ENCODE peak calls at places on chromosome 22, in seven cellular contexts. One of them, this sample, is unnamed.

GRCh38 chr22:32564170-32565001 is 89.8 kb downstream of the FBXO7 start:
- DNase-seq in ovary: no peak
- DNase-seq in A549: no peak
- DNase-seq in sigmoid colon: peak; percentile 59
- DNase-seq in stomach: no peak
- DNase-seq in K562: no peak
- DNase-seq in H1: no peak
- DNase-seq in this sample: no peak

GRCh38 chr22:23216331-23217170 is 36.2 kb downstream of the BCR start:
- DNase-seq in sigmoid colon: no peak
- DNase-seq in A549: no peak
- DNase-seq in K562: peak; percentile 66
- DNase-seq in ovary: no peak
- DNase-seq in H1: no peak
- DNase-seq in stomach: no peak
- DNase-seq in this sample: peak; percentile 92

GRCh38 chr22:45201678-45202332 is 38.1 kb downstream of the NUP50 start:
- DNase-seq in stomach: no peak
- DNase-seq in K562: no peak
- DNase-seq in H1: peak; percentile 37
- DNase-seq in A549: no peak
- DNase-seq in sigmoid colon: peak; percentile 58
- DNase-seq in ovary: no peak
- DNase-seq in this sample: no peak

GRCh38 chr22:16957781-16958180 is 50.2 kb downstream of the GAB4 start:
- DNase-seq in H1: peak; percentile 14
- DNase-seq in A549: no peak
- DNase-seq in K562: peak; percentile 6
- DNase-seq in sigmoid colon: no peak
- DNase-seq in ovary: no peak
- DNase-seq in stomach: no peak
- DNase-seq in this sample: no peak

GRCh38 chr22:46175631-46176030 is 25.3 kb downstream of the PPARA start:
- DNase-seq in K562: no peak
- DNase-seq in A549: no peak
- DNase-seq in ovary: no peak
- DNase-seq in sigmoid colon: no peak
- DNase-seq in stomach: no peak
- DNase-seq in H1: no peak
- DNase-seq in this sample: no peak

GRCh38 chr22:27436591-27436990 is 365.0 kb downstream of the MN1 start:
- DNase-seq in K562: no peak
- DNase-seq in A549: no peak
- DNase-seq in stomach: no peak
- DNase-seq in ovary: no peak
- DNase-seq in H1: no peak
- DNase-seq in sigmoid colon: no peak
- DNase-seq in this sample: no peak

GRCh38 chr22:32426881-32427280 is 14.8 kb upstream of the RTCB start:
- DNase-seq in K562: no peak
- DNase-seq in stomach: no peak
- DNase-seq in A549: no peak
- DNase-seq in ovary: no peak
- DNase-seq in H1: no peak
- DNase-seq in sigmoid colon: no peak
- DNase-seq in this sample: no peak

GRCh38 chr22:41343717-41344116 is 38.0 kb upstream of the TEF start:
- DNase-seq in sigmoid colon: no peak
- DNase-seq in A549: no peak
- DNase-seq in H1: no peak
- DNase-seq in stomach: no peak
- DNase-seq in K562: no peak
- DNase-seq in ovary: no peak
- DNase-seq in this sample: no peak

GRCh38 chr22:50425179-50425916 is 49.5 kb downstream of the SBF1 start:
- DNase-seq in sigmoid colon: no peak
- DNase-seq in stomach: no peak
- DNase-seq in H1: no peak
- DNase-seq in ovary: no peak
- DNase-seq in A549: no peak
- DNase-seq in K562: no peak
- DNase-seq in this sample: no peak

GRCh38 chr22:20204821-20205220 is 54.0 kb upstream of the CCDC188 start:
- DNase-seq in A549: no peak
- DNase-seq in H1: no peak
- DNase-seq in ovary: no peak
- DNase-seq in K562: no peak
- DNase-seq in sigmoid colon: no peak
- DNase-seq in stomach: no peak
- DNase-seq in this sample: no peak

GRCh38 chr22:19991645-19992451 is 24.8 kb downstream of the ARVCF start:
- DNase-seq in stomach: no peak
- DNase-seq in sigmoid colon: no peak
- DNase-seq in ovary: no peak
- DNase-seq in H1: no peak
- DNase-seq in A549: no peak
- DNase-seq in K562: no peak
- DNase-seq in this sample: no peak

GRCh38 chr22:22248878-22249277 is 4.3 kb downstream of the VPREB1 start:
- DNase-seq in sigmoid colon: no peak
- DNase-seq in A549: no peak
- DNase-seq in H1: no peak
- DNase-seq in ovary: no peak
- DNase-seq in K562: no peak
- DNase-seq in stomach: no peak
- DNase-seq in this sample: no peak

GRCh38 chr22:46674367-46674781 is 54.2 kb downstream of the GRAMD4 start:
- DNase-seq in K562: no peak
- DNase-seq in H1: no peak
- DNase-seq in A549: no peak
- DNase-seq in stomach: peak; percentile 60
- DNase-seq in sigmoid colon: peak; percentile 83
- DNase-seq in ovary: no peak
- DNase-seq in this sample: no peak

GRCh38 chr22:32103648-32104326 is 55.3 kb downstream of the C22orf42 start:
- DNase-seq in A549: no peak
- DNase-seq in ovary: no peak
- DNase-seq in K562: no peak
- DNase-seq in stomach: no peak
- DNase-seq in H1: no peak
- DNase-seq in sigmoid colon: no peak
- DNase-seq in this sample: no peak

GRCh38 chr22:20533879-20534265 is 26.5 kb downstream of the MED15 start:
- DNase-seq in ovary: no peak
- DNase-seq in sigmoid colon: no peak
- DNase-seq in H1: no peak
- DNase-seq in A549: no peak
- DNase-seq in stomach: no peak
- DNase-seq in K562: no peak
- DNase-seq in this sample: no peak

GRCh38 chr22:32576553-32577255 is 102.1 kb downstream of the FBXO7 start:
- DNase-seq in A549: no peak
- DNase-seq in sigmoid colon: no peak
- DNase-seq in stomach: no peak
- DNase-seq in K562: peak; percentile 18
- DNase-seq in ovary: no peak
- DNase-seq in H1: no peak
- DNase-seq in this sample: no peak

GRCh38 chr22:38180841-38181452 is 683 bp downstream of the PLA2G6 start:
- DNase-seq in K562: peak; percentile 47
- DNase-seq in H1: no peak
- DNase-seq in sigmoid colon: no peak
- DNase-seq in ovary: peak; percentile 49
- DNase-seq in stomach: peak; percentile 59
- DNase-seq in A549: no peak
- DNase-seq in this sample: no peak

GRCh38 chr22:23533328-23533762 is 46.7 kb downstream of the IGLL1 start:
- DNase-seq in stomach: no peak
- DNase-seq in ovary: peak; percentile 57
- DNase-seq in K562: peak; percentile 66
- DNase-seq in sigmoid colon: peak; percentile 56
- DNase-seq in A549: peak; percentile 50
- DNase-seq in H1: peak; percentile 87
- DNase-seq in this sample: peak; percentile 59

GRCh38 chr22:38257650-38258246 is 15.1 kb downstream of the TMEM184B start:
- DNase-seq in sigmoid colon: no peak
- DNase-seq in K562: no peak
- DNase-seq in stomach: peak; percentile 58
- DNase-seq in A549: no peak
- DNase-seq in ovary: no peak
- DNase-seq in H1: no peak
- DNase-seq in this sample: no peak

GRCh38 chr22:33853200-33854097 is 66.8 kb downstream of the LARGE1 start:
- DNase-seq in sigmoid colon: peak; percentile 80
- DNase-seq in stomach: peak; percentile 85
- DNase-seq in H1: no peak
- DNase-seq in ovary: peak; percentile 47
- DNase-seq in A549: peak; percentile 39
- DNase-seq in K562: no peak
- DNase-seq in this sample: peak; percentile 19

GRCh38 chr22:46578824-46579561 is 41.2 kb upstream of the GRAMD4 start:
- DNase-seq in stomach: peak; percentile 57
- DNase-seq in K562: no peak
- DNase-seq in A549: no peak
- DNase-seq in sigmoid colon: peak; percentile 81
- DNase-seq in ovary: peak; percentile 29
- DNase-seq in H1: no peak
- DNase-seq in this sample: peak; percentile 64

DNA sequence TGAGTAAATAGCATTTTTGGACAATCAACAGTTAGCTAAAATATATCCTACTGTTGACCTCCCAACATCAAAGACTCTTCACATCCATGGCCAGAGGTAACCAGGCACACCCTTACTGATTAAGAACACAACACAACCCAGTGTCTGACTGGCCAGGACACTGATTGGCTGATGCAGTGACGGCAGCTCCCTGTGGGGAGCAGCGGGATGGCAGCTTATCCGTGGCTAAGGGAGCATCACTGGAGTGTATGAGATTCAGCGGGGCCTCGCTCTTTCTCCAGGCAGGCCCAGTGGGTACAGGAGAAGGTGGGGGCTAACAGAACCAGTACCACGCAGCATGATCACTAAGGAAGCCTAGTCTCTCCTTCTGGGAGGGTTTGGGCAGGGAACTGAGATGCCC is 10.3 kb upstream of the IL2RB start:
- DNase-seq in stomach: no peak
- DNase-seq in H1: no peak
- DNase-seq in sigmoid colon: no peak
- DNase-seq in ovary: no peak
- DNase-seq in K562: no peak
- DNase-seq in A549: no peak
- DNase-seq in this sample: no peak
- TF ChIP-seq CTCF in stomach: no peak
- TF ChIP-seq CTCF in H1: peak; percentile 8
- TF ChIP-seq CTCF in sigmoid colon: no peak
- TF ChIP-seq CTCF in ovary: no peak
- TF ChIP-seq CTCF in K562: no peak
- TF ChIP-seq CTCF in A549: no peak
- TF ChIP-seq CTCF in this sample: no peak

GRCh38 chr22:29767289-29768051 is at the start of gene UQCR10:
- DNase-seq in K562: peak; percentile 79
- DNase-seq in stomach: peak; percentile 95
- DNase-seq in ovary: peak; percentile 90
- DNase-seq in H1: peak; percentile 94
- DNase-seq in A549: peak; percentile 84
- DNase-seq in sigmoid colon: peak; percentile 96
- DNase-seq in this sample: peak; percentile 85
- TF ChIP-seq EP300 in K562: no peak
- TF ChIP-seq EP300 in stomach: no peak
- TF ChIP-seq EP300 in ovary: no peak
- TF ChIP-seq EP300 in H1: no peak
- TF ChIP-seq EP300 in A549: no peak
- TF ChIP-seq EP300 in sigmoid colon: no peak
- TF ChIP-seq EP300 in this sample: no peak

GRCh38 chr22:18088825-18089568 is 11.2 kb downstream of the PEX26 start:
- DNase-seq in A549: no peak
- DNase-seq in sigmoid colon: no peak
- DNase-seq in H1: no peak
- DNase-seq in K562: no peak
- DNase-seq in ovary: no peak
- DNase-seq in stomach: no peak
- DNase-seq in this sample: peak; percentile 56

GRCh38 chr22:18090286-18090685 is 12.5 kb downstream of the PEX26 start:
- DNase-seq in ovary: no peak
- DNase-seq in K562: no peak
- DNase-seq in H1: no peak
- DNase-seq in stomach: no peak
- DNase-seq in A549: no peak
- DNase-seq in sigmoid colon: no peak
- DNase-seq in this sample: no peak

GRCh38 chr22:18093661-18094060 is 15.9 kb downstream of the PEX26 start:
- DNase-seq in stomach: no peak
- DNase-seq in ovary: no peak
- DNase-seq in sigmoid colon: no peak
- DNase-seq in A549: no peak
- DNase-seq in H1: no peak
- DNase-seq in K562: no peak
- DNase-seq in this sample: no peak

GRCh38 chr22:18091478-18091877 is 13.7 kb downstream of the PEX26 start:
- DNase-seq in ovary: no peak
- DNase-seq in H1: no peak
- DNase-seq in sigmoid colon: no peak
- DNase-seq in stomach: no peak
- DNase-seq in A549: no peak
- DNase-seq in K562: no peak
- DNase-seq in this sample: no peak

DNA sequence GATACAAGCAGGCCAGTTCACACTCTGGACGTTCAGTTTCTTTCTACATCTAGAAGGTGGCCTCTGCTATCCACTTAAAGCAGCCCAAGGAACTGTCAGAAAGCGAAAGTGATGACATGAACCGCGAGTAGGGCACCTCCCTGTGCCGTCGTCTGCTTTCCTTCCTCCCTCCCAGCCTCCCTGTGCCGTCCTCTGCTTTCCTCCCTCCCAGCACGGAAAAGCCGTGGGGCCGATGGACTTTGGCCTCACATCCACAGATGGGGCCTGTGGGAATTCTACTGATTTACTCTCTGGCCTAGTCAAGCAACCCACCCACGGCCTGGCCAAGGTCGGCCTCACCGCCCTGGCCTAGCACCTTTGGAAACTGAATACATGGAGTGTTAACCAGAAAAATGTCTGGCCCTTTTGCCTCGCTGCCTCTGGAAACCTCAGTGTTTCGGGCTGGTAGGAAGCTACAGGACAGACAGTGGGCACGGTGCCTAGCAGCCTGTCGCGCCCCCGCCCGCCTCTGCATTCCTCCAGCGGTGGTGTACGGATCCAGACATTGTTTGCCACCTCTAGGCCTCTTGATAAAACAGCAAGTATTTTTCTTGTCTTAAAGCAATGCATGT is 14.2 kb downstream of the PEX26 start:
- DNase-seq in K562: no peak
- DNase-seq in H1: no peak
- DNase-seq in stomach: peak; percentile 75
- DNase-seq in ovary: peak; percentile 76
- DNase-seq in sigmoid colon: peak; percentile 87
- DNase-seq in A549: peak; percentile 40
- DNase-seq in this sample: peak; percentile 76
- TF ChIP-seq CTCF in K562: no peak
- TF ChIP-seq CTCF in H1: no peak
- TF ChIP-seq CTCF in stomach: no peak
- TF ChIP-seq CTCF in ovary: no peak
- TF ChIP-seq CTCF in sigmoid colon: no peak
- TF ChIP-seq CTCF in A549: no peak
- TF ChIP-seq CTCF in this sample: peak; percentile 43

GRCh38 chr22:35128637-35129036 is 62.7 kb downstream of the ISX start:
- DNase-seq in stomach: no peak
- DNase-seq in H1: no peak
- DNase-seq in ovary: no peak
- DNase-seq in sigmoid colon: no peak
- DNase-seq in K562: no peak
- DNase-seq in A549: no peak
- DNase-seq in this sample: no peak
- TF ChIP-seq EP300 in stomach: no peak
- TF ChIP-seq EP300 in H1: no peak
- TF ChIP-seq EP300 in ovary: no peak
- TF ChIP-seq EP300 in sigmoid colon: no peak
- TF ChIP-seq EP300 in K562: no peak
- TF ChIP-seq EP300 in A549: no peak
- TF ChIP-seq EP300 in this sample: no peak